ENCODE peak calls at places on chromosomes 1 and 21, in eight cellular contexts. One of them, this sample, is unnamed.

GRCh38 chr1:205709059-205709398 is 28.7 kb upstream of the SLC45A3 start:
- DNase-seq in kidney: no peak
- DNase-seq in prostate gland: no peak
- DNase-seq in hepatocyte: no peak
- DNase-seq in tibial artery: no peak
- DNase-seq in astrocyte of the cerebellum: peak
- DNase-seq in upper lobe of right lung: no peak
- DNase-seq in HL-60: no peak
- DNase-seq in this sample: no peak

GRCh38 chr1:41359211-41360073 is 1.8 kb upstream of the FOXO6 start:
- DNase-seq in kidney: no peak
- DNase-seq in prostate gland: no peak
- DNase-seq in hepatocyte: no peak
- DNase-seq in tibial artery: no peak
- DNase-seq in astrocyte of the cerebellum: no peak
- DNase-seq in upper lobe of right lung: peak
- DNase-seq in HL-60: no peak
- DNase-seq in this sample: no peak

GRCh38 chr21:15472641-15473040 is 257.1 kb upstream of the USP25 start:
- DNase-seq in kidney: no peak
- DNase-seq in prostate gland: no peak
- DNase-seq in hepatocyte: no peak
- DNase-seq in tibial artery: no peak
- DNase-seq in astrocyte of the cerebellum: no peak
- DNase-seq in upper lobe of right lung: no peak
- DNase-seq in HL-60: no peak
- DNase-seq in this sample: no peak

GRCh38 chr1:67170751-67171573 is 4.7 kb downstream of the IL23R start:
- DNase-seq in kidney: no peak
- DNase-seq in prostate gland: no peak
- DNase-seq in hepatocyte: no peak
- DNase-seq in tibial artery: no peak
- DNase-seq in astrocyte of the cerebellum: no peak
- DNase-seq in upper lobe of right lung: no peak
- DNase-seq in HL-60: no peak
- DNase-seq in this sample: no peak

GRCh38 chr21:14949603-14950002 is 115.2 kb downstream of the NRIP1 start:
- DNase-seq in kidney: no peak
- DNase-seq in prostate gland: no peak
- DNase-seq in hepatocyte: no peak
- DNase-seq in tibial artery: no peak
- DNase-seq in astrocyte of the cerebellum: no peak
- DNase-seq in upper lobe of right lung: no peak
- DNase-seq in HL-60: no peak
- DNase-seq in this sample: no peak

GRCh38 chr1:151237678-151238466 is 16.7 kb upstream of the PSMD4 start:
- DNase-seq in kidney: no peak
- DNase-seq in prostate gland: no peak
- DNase-seq in hepatocyte: no peak
- DNase-seq in tibial artery: no peak
- DNase-seq in astrocyte of the cerebellum: no peak
- DNase-seq in upper lobe of right lung: no peak
- DNase-seq in HL-60: no peak
- DNase-seq in this sample: no peak

GRCh38 chr1:229237320-229237719 is 33.6 kb upstream of the RAB4A start:
- DNase-seq in kidney: no peak
- DNase-seq in prostate gland: no peak
- DNase-seq in hepatocyte: no peak
- DNase-seq in tibial artery: no peak
- DNase-seq in astrocyte of the cerebellum: no peak
- DNase-seq in upper lobe of right lung: no peak
- DNase-seq in HL-60: no peak
- DNase-seq in this sample: no peak

GRCh38 chr1:145859491-145860159 is 744 bp upstream of the PIAS3 start:
- DNase-seq in kidney: peak
- DNase-seq in prostate gland: peak
- DNase-seq in hepatocyte: peak
- DNase-seq in tibial artery: peak
- DNase-seq in astrocyte of the cerebellum: peak
- DNase-seq in upper lobe of right lung: peak
- DNase-seq in HL-60: peak
- DNase-seq in this sample: peak

GRCh38 chr1:115748396-115749130 is 20.0 kb downstream of the CASQ2 start:
- DNase-seq in kidney: no peak
- DNase-seq in prostate gland: no peak
- DNase-seq in hepatocyte: peak
- DNase-seq in tibial artery: no peak
- DNase-seq in astrocyte of the cerebellum: no peak
- DNase-seq in upper lobe of right lung: no peak
- DNase-seq in HL-60: no peak
- DNase-seq in this sample: no peak

GRCh38 chr1:162856260-162856659 is 4.7 kb downstream of the CCDC190 start:
- DNase-seq in kidney: no peak
- DNase-seq in prostate gland: no peak
- DNase-seq in hepatocyte: no peak
- DNase-seq in tibial artery: no peak
- DNase-seq in astrocyte of the cerebellum: peak
- DNase-seq in upper lobe of right lung: no peak
- DNase-seq in HL-60: no peak
- DNase-seq in this sample: no peak

GRCh38 chr1:204711947-204712701 is 26.6 kb upstream of the LRRN2 start:
- DNase-seq in kidney: no peak
- DNase-seq in prostate gland: no peak
- DNase-seq in hepatocyte: peak
- DNase-seq in tibial artery: no peak
- DNase-seq in astrocyte of the cerebellum: no peak
- DNase-seq in upper lobe of right lung: no peak
- DNase-seq in HL-60: no peak
- DNase-seq in this sample: peak

GRCh38 chr1:55650449-55650848 is 435.3 kb upstream of the USP24 start:
- DNase-seq in kidney: no peak
- DNase-seq in prostate gland: no peak
- DNase-seq in hepatocyte: no peak
- DNase-seq in tibial artery: no peak
- DNase-seq in astrocyte of the cerebellum: peak
- DNase-seq in upper lobe of right lung: no peak
- DNase-seq in HL-60: no peak
- DNase-seq in this sample: no peak

GRCh38 chr1:93694039-93694438 is 12.4 kb upstream of the BCAR3 start:
- DNase-seq in kidney: no peak
- DNase-seq in prostate gland: no peak
- DNase-seq in hepatocyte: no peak
- DNase-seq in tibial artery: peak
- DNase-seq in astrocyte of the cerebellum: no peak
- DNase-seq in upper lobe of right lung: peak
- DNase-seq in HL-60: no peak
- DNase-seq in this sample: no peak

GRCh38 chr1:10507111-10507879 is 32.5 kb downstream of the PEX14 start:
- DNase-seq in kidney: peak
- DNase-seq in prostate gland: peak
- DNase-seq in hepatocyte: peak
- DNase-seq in tibial artery: peak
- DNase-seq in astrocyte of the cerebellum: no peak
- DNase-seq in upper lobe of right lung: no peak
- DNase-seq in HL-60: peak
- DNase-seq in this sample: peak

GRCh38 chr1:225498539-225499135 is 70.8 kb upstream of the LBR start:
- DNase-seq in kidney: no peak
- DNase-seq in prostate gland: no peak
- DNase-seq in hepatocyte: no peak
- DNase-seq in tibial artery: no peak
- DNase-seq in astrocyte of the cerebellum: no peak
- DNase-seq in upper lobe of right lung: no peak
- DNase-seq in HL-60: no peak
- DNase-seq in this sample: no peak

GRCh38 chr1:2314297-2314802 is 77.0 kb downstream of the MORN1 start:
- DNase-seq in kidney: peak
- DNase-seq in prostate gland: no peak
- DNase-seq in hepatocyte: peak
- DNase-seq in tibial artery: peak
- DNase-seq in astrocyte of the cerebellum: no peak
- DNase-seq in upper lobe of right lung: peak
- DNase-seq in HL-60: no peak
- DNase-seq in this sample: peak

GRCh38 chr1:182397653-182398388 is 2.6 kb downstream of the TEDDM1 start:
- DNase-seq in kidney: no peak
- DNase-seq in prostate gland: no peak
- DNase-seq in hepatocyte: peak
- DNase-seq in tibial artery: no peak
- DNase-seq in astrocyte of the cerebellum: no peak
- DNase-seq in upper lobe of right lung: peak
- DNase-seq in HL-60: peak
- DNase-seq in this sample: no peak

GRCh38 chr1:146031476-146031875 is 9.9 kb upstream of the HJV start:
- DNase-seq in kidney: no peak
- DNase-seq in prostate gland: no peak
- DNase-seq in hepatocyte: no peak
- DNase-seq in tibial artery: no peak
- DNase-seq in astrocyte of the cerebellum: no peak
- DNase-seq in upper lobe of right lung: no peak
- DNase-seq in HL-60: no peak
- DNase-seq in this sample: no peak

GRCh38 chr1:116988908-116989307 is 12.7 kb upstream of the CD101 start:
- DNase-seq in kidney: no peak
- DNase-seq in prostate gland: no peak
- DNase-seq in hepatocyte: no peak
- DNase-seq in tibial artery: no peak
- DNase-seq in astrocyte of the cerebellum: no peak
- DNase-seq in upper lobe of right lung: no peak
- DNase-seq in HL-60: no peak
- DNase-seq in this sample: no peak

GRCh38 chr1:116984406-116985160 is 17.0 kb upstream of the CD101 start:
- DNase-seq in kidney: no peak
- DNase-seq in prostate gland: no peak
- DNase-seq in hepatocyte: no peak
- DNase-seq in tibial artery: no peak
- DNase-seq in astrocyte of the cerebellum: no peak
- DNase-seq in upper lobe of right lung: no peak
- DNase-seq in HL-60: no peak
- DNase-seq in this sample: no peak

GRCh38 chr1:116988248-116988647 is 13.3 kb upstream of the CD101 start:
- DNase-seq in kidney: no peak
- DNase-seq in prostate gland: no peak
- DNase-seq in hepatocyte: no peak
- DNase-seq in tibial artery: no peak
- DNase-seq in astrocyte of the cerebellum: peak
- DNase-seq in upper lobe of right lung: no peak
- DNase-seq in HL-60: no peak
- DNase-seq in this sample: no peak

GRCh38 chr1:116987256-116987555 is 14.4 kb upstream of the CD101 start:
- DNase-seq in kidney: peak
- DNase-seq in prostate gland: peak
- DNase-seq in hepatocyte: peak
- DNase-seq in tibial artery: no peak
- DNase-seq in astrocyte of the cerebellum: no peak
- DNase-seq in upper lobe of right lung: no peak
- DNase-seq in HL-60: peak
- DNase-seq in this sample: no peak

GRCh38 chr1:116986531-116987255 is 14.9 kb upstream of the CD101 start:
- DNase-seq in kidney: no peak
- DNase-seq in prostate gland: no peak
- DNase-seq in hepatocyte: no peak
- DNase-seq in tibial artery: no peak
- DNase-seq in astrocyte of the cerebellum: no peak
- DNase-seq in upper lobe of right lung: no peak
- DNase-seq in HL-60: no peak
- DNase-seq in this sample: no peak
- H3K4me3 ChIP-seq in kidney: no peak
- H3K4me3 ChIP-seq in prostate gland: no peak
- H3K4me3 ChIP-seq in hepatocyte: no peak
- H3K4me3 ChIP-seq in tibial artery: no peak
- H3K4me3 ChIP-seq in astrocyte of the cerebellum: no peak
- H3K4me3 ChIP-seq in upper lobe of right lung: no peak
- H3K4me3 ChIP-seq in HL-60: no peak
- H3K4me3 ChIP-seq in this sample: no peak

GRCh38 chr1:176799327-176799726 is 336.4 kb downstream of the PAPPA2 start:
- DNase-seq in kidney: no peak
- DNase-seq in prostate gland: no peak
- DNase-seq in hepatocyte: no peak
- DNase-seq in tibial artery: no peak
- DNase-seq in astrocyte of the cerebellum: no peak
- DNase-seq in upper lobe of right lung: no peak
- DNase-seq in HL-60: no peak
- DNase-seq in this sample: no peak
- TF ChIP-seq CTCF in kidney: no peak
- TF ChIP-seq CTCF in prostate gland: no peak
- TF ChIP-seq CTCF in hepatocyte: no peak
- TF ChIP-seq CTCF in tibial artery: no peak
- TF ChIP-seq CTCF in astrocyte of the cerebellum: no peak
- TF ChIP-seq CTCF in upper lobe of right lung: no peak
- TF ChIP-seq CTCF in HL-60: no peak
- TF ChIP-seq CTCF in this sample: no peak

GRCh38 chr1:118958937-118959631 is 29.1 kb downstream of the TBX15 start:
- DNase-seq in kidney: no peak
- DNase-seq in prostate gland: no peak
- DNase-seq in hepatocyte: no peak
- DNase-seq in tibial artery: no peak
- DNase-seq in astrocyte of the cerebellum: no peak
- DNase-seq in upper lobe of right lung: no peak
- DNase-seq in HL-60: no peak
- DNase-seq in this sample: no peak
- H3K4me3 ChIP-seq in kidney: no peak
- H3K4me3 ChIP-seq in prostate gland: no peak
- H3K4me3 ChIP-seq in hepatocyte: no peak
- H3K4me3 ChIP-seq in tibial artery: no peak
- H3K4me3 ChIP-seq in astrocyte of the cerebellum: no peak
- H3K4me3 ChIP-seq in upper lobe of right lung: no peak
- H3K4me3 ChIP-seq in HL-60: no peak
- H3K4me3 ChIP-seq in this sample: no peak

GRCh38 chr1:161121042-161121441 is 3.1 kb downstream of the NIT1 start:
- DNase-seq in kidney: no peak
- DNase-seq in prostate gland: no peak
- DNase-seq in hepatocyte: no peak
- DNase-seq in tibial artery: no peak
- DNase-seq in astrocyte of the cerebellum: no peak
- DNase-seq in upper lobe of right lung: no peak
- DNase-seq in HL-60: no peak
- DNase-seq in this sample: no peak

GRCh38 chr1:161117681-161118581 is at the start of the genes NIT1 and PFDN2:
- DNase-seq in kidney: peak
- DNase-seq in prostate gland: peak
- DNase-seq in hepatocyte: peak
- DNase-seq in tibial artery: peak
- DNase-seq in astrocyte of the cerebellum: peak
- DNase-seq in upper lobe of right lung: peak
- DNase-seq in HL-60: peak
- DNase-seq in this sample: peak

GRCh38 chr1:161121838-161122237 is 3.9 kb downstream of the NIT1 start:
- DNase-seq in kidney: no peak
- DNase-seq in prostate gland: no peak
- DNase-seq in hepatocyte: no peak
- DNase-seq in tibial artery: no peak
- DNase-seq in astrocyte of the cerebellum: no peak
- DNase-seq in upper lobe of right lung: no peak
- DNase-seq in HL-60: peak
- DNase-seq in this sample: no peak

GRCh38 chr1:161119017-161119378 is 1.1 kb downstream of the NIT1 start:
- DNase-seq in kidney: no peak
- DNase-seq in prostate gland: no peak
- DNase-seq in hepatocyte: peak
- DNase-seq in tibial artery: no peak
- DNase-seq in astrocyte of the cerebellum: no peak
- DNase-seq in upper lobe of right lung: no peak
- DNase-seq in HL-60: no peak
- DNase-seq in this sample: peak

GRCh38 chr1:161119379-161120061 is 1.6 kb downstream of the NIT1 start:
- DNase-seq in kidney: no peak
- DNase-seq in prostate gland: no peak
- DNase-seq in hepatocyte: peak
- DNase-seq in tibial artery: no peak
- DNase-seq in astrocyte of the cerebellum: peak
- DNase-seq in upper lobe of right lung: no peak
- DNase-seq in HL-60: peak
- DNase-seq in this sample: no peak
- TF ChIP-seq CTCF in kidney: peak
- TF ChIP-seq CTCF in prostate gland: peak
- TF ChIP-seq CTCF in hepatocyte: peak
- TF ChIP-seq CTCF in tibial artery: peak
- TF ChIP-seq CTCF in astrocyte of the cerebellum: peak
- TF ChIP-seq CTCF in upper lobe of right lung: peak
- TF ChIP-seq CTCF in HL-60: peak
- TF ChIP-seq CTCF in this sample: peak